ENCODE peak calls at places on chromosomes 3 and 15, in four cellular contexts. C is GM23248; X is islet precursor cell; S is activated CD4-positive, alpha-beta T cell treated with anti-CD3 and anti-CD28 coated beads, Interleukin-2, amount 50 U/mL, for 24 hours. G is an unnamed sample.

GRCh38 chr3:37181766-37182165 is 7.4 kb upstream of the LRRFIP2 start:
- DNase-seq in S (no peak), X (no peak), C (peak; percentile 89), G (no peak)

GRCh38 chr3:65851827-65852226 is 186.9 kb downstream of the MAGI1 start:
- DNase-seq in S (no peak), C (peak; percentile 56), X (no peak), G (no peak)

GRCh38 chr3:2853627-2854026 is 256.5 kb downstream of the IL5RA start:
- DNase-seq in C (no peak), S (no peak), X (no peak), G (no peak)

GRCh38 chr15:31440754-31441298 is 114.2 kb downstream of the KLF13 start:
- DNase-seq in S (no peak), C (peak; percentile 83), X (no peak), G (no peak)

GRCh38 chr3:190167936-190168680 is 47.4 kb upstream of the P3H2 start:
- DNase-seq in X (no peak), C (no peak), S (no peak), G (no peak)

GRCh38 chr3:23877324-23877980 is 39.3 kb downstream of the NKIRAS1 start:
- DNase-seq in X (no peak), C (peak; percentile 96), S (no peak), G (no peak)

GRCh38 chr3:57852896-57853295 is 96.8 kb downstream of the SLMAP start:
- DNase-seq in C (peak; percentile 54), S (no peak), X (no peak), G (no peak)

GRCh38 chr3:157445897-157446296 is 9.2 kb downstream of the PTX3 start:
- DNase-seq in X (no peak), C (peak; percentile 80), S (no peak), G (no peak)

G was measured in D721Med.